ENCODE peak calls at places on chromosomes 12 and 14, in seven cellular contexts. T, Z, V, R, W, N and Y are unnamed samples.
A peak's percentile ranks its signal among the peaks of the same experiment; 100 is the strongest.

GRCh38 chr12:64946132-64946829 is 121.8 kb downstream of the TBC1D30 start:
- DNase-seq in T (peak; percentile 94), R (no peak), W (peak; percentile 96), V (no peak), Z (no peak), N (no peak), Y (peak; percentile 75)

GRCh38 chr14:99660006-99660566 is 15.2 kb downstream of the HHIPL1 start:
- DNase-seq in V (no peak), Z (no peak), R (no peak), T (no peak), W (no peak), N (no peak), Y (no peak)

GRCh38 chr12:132597333-132598283 is 12.8 kb downstream of the LRCOL1 start:
- DNase-seq in N (peak; percentile 48), R (peak; percentile 35), V (no peak), W (peak; percentile 98), T (peak; percentile 55), Z (peak; percentile 60), Y (peak; percentile 81)

GRCh38 chr12:6363330-6364036 is 11.9 kb downstream of the SCNN1A start:
- DNase-seq in N (peak; percentile 51), R (no peak), T (no peak), V (peak; percentile 79), Z (peak; percentile 78), W (peak; percentile 71), Y (peak; percentile 47)

GRCh38 chr12:28484157-28484556 is 293.9 kb downstream of the CCDC91 start:
- DNase-seq in Z (no peak), R (no peak), W (no peak), V (no peak), T (no peak), N (no peak), Y (no peak)

GRCh38 chr12:125140239-125140917 is 75.1 kb downstream of the AACS start:
- DNase-seq in R (no peak), W (peak; percentile 41), T (no peak), Z (peak; percentile 58), V (no peak), N (no peak), Y (peak; percentile 3)

GRCh38 chr12:51752490-51752889 is 96.0 kb downstream of the FIGNL2 start:
- DNase-seq in R (no peak), Z (peak; percentile 71), T (no peak), W (peak; percentile 91), N (no peak), V (no peak), Y (peak; percentile 82)

GRCh38 chr14:105913861-105914260 is 387.5 kb downstream of the TMEM121 start:
- DNase-seq in Z (no peak), N (no peak), R (no peak), T (no peak), W (no peak), V (no peak), Y (no peak)

GRCh38 chr12:24768415-24768814 is 180.5 kb downstream of the BCAT1 start:
- DNase-seq in T (no peak), R (no peak), N (no peak), W (no peak), Z (no peak), V (no peak), Y (no peak)

GRCh38 chr12:92648242-92649031 is 54.4 kb upstream of the PLEKHG7 start:
- DNase-seq in N (no peak), R (no peak), Z (peak; percentile 20), W (no peak), V (no peak), T (no peak), Y (peak; percentile 19)

GRCh38 chr14:69882086-69882864 is 3.1 kb downstream of the SMOC1 start:
- DNase-seq in N (no peak), R (no peak), T (peak; percentile 13), W (no peak), Z (no peak), V (no peak), Y (no peak)

GRCh38 chr12:120739821-120740613 is 14.4 kb downstream of the ACADS start:
- DNase-seq in T (no peak), Z (no peak), V (no peak), N (no peak), R (no peak), W (no peak), Y (no peak)

GRCh38 chr12:15770021-15770420 is 19.2 kb downstream of the EPS8 start:
- DNase-seq in R (no peak), Z (no peak), N (no peak), W (no peak), T (no peak), V (no peak), Y (no peak)

GRCh38 chr12:48379784-48380183 is 29.1 kb upstream of the ZNF641 start:
- DNase-seq in T (no peak), N (no peak), V (no peak), R (no peak), W (no peak), Z (no peak), Y (no peak)

GRCh38 chr14:81398196-81398891 is 1.8 kb downstream of the STON2 start:
- DNase-seq in Z (no peak), V (no peak), W (no peak), T (no peak), N (no peak), R (no peak), Y (no peak)

GRCh38 chr12:94534761-94535613 is 75.3 kb upstream of the CEP83 start:
- DNase-seq in Z (no peak), V (no peak), R (no peak), W (no peak), T (no peak), N (no peak), Y (no peak)

GRCh38 chr14:68979722-68980552 is 835 bp upstream of the ACTN1 start:
- DNase-seq in T (peak; percentile 34), W (peak; percentile 64), R (peak; percentile 11), N (no peak), Z (peak; percentile 71), V (peak; percentile 26), Y (peak; percentile 56)

GRCh38 chr14:64680013-64680674 is 24.1 kb upstream of the PLEKHG3 start:
- DNase-seq in N (no peak), T (no peak), Z (no peak), V (no peak), R (no peak), W (peak; percentile 57), Y (no peak)

GRCh38 chr12:117119592-117120198 is 20.5 kb upstream of the TESC start:
- DNase-seq in R (peak; percentile 56), T (peak; percentile 14), W (no peak), V (peak; percentile 22), Z (peak; percentile 49), N (no peak), Y (no peak)

GRCh38 chr12:80763874-80764273 is 47.2 kb downstream of the MYF5 start:
- DNase-seq in N (no peak), V (no peak), W (peak; percentile 71), T (peak; percentile 68), Z (peak; percentile 70), R (peak; percentile 55), Y (peak; percentile 78)

GRCh38 chr14:63986789-63987533 is 134.2 kb downstream of the SYNE2 start:
- DNase-seq in T (no peak), N (no peak), R (peak; percentile 14), V (no peak), W (peak; percentile 73), Z (peak; percentile 61), Y (peak; percentile 65)

GRCh38 chr12:64713372-64713771 is 45.8 kb downstream of the GNS start:
- DNase-seq in Z (no peak), W (no peak), R (no peak), V (no peak), T (no peak), N (no peak), Y (no peak)

GRCh38 chr12:60174914-60175313 is 579.1 kb downstream of the SLC16A7 start:
- DNase-seq in T (no peak), N (no peak), W (peak; percentile 15), Z (no peak), V (no peak), R (no peak), Y (no peak)

GRCh38 chr14:55927059-55927458 is 191.2 kb upstream of the PELI2 start:
- DNase-seq in T (no peak), V (no peak), Z (no peak), R (no peak), N (no peak), W (no peak), Y (no peak)

GRCh38 chr12:127728285-127728684 is 538.7 kb upstream of the TMEM132C start:
- DNase-seq in T (no peak), R (no peak), V (no peak), W (no peak), N (no peak), Z (no peak), Y (no peak)

GRCh38 chr12:88726806-88727722 is 146.8 kb upstream of the KITLG start:
- DNase-seq in T (no peak), R (no peak), Z (peak; percentile 81), N (no peak), V (no peak), W (peak; percentile 10), Y (peak; percentile 36)